ENCODE peak calls at places on chromosome 13, in eight cellular contexts. J, X, Y, L, K, F, U and B are unnamed samples.

GRCh38 chr13:36965767-36966166 is 33.4 kb downstream of the ALG5 start:
- DNase-seq in X (no peak), Y (peak), K (no peak), J (no peak), F (no peak), L (no peak), U (peak), B (no peak)

GRCh38 chr13:38900188-38900587 is 90.4 kb downstream of the STOML3 start:
- DNase-seq in J (no peak), F (no peak), U (no peak), K (no peak), Y (no peak), L (no peak), X (no peak), B (no peak)

GRCh38 chr13:49098771-49099512 is 121.2 kb upstream of the MLNR start:
- DNase-seq in K (no peak), L (no peak), U (no peak), F (no peak), Y (no peak), X (no peak), J (no peak), B (no peak)

GRCh38 chr13:26624572-26624971 is 67.1 kb downstream of the WASF3 start:
- DNase-seq in X (no peak), L (no peak), Y (no peak), J (no peak), F (no peak), K (no peak), U (no peak), B (no peak)

GRCh38 chr13:36913463-36913862 is 6.6 kb downstream of the SMAD9 start:
- DNase-seq in Y (no peak), L (no peak), X (no peak), J (no peak), F (no peak), U (no peak), K (no peak), B (no peak)

GRCh38 chr13:77820431-77821149 is 98.0 kb downstream of the EDNRB start:
- DNase-seq in K (no peak), Y (no peak), U (no peak), J (no peak), L (no peak), F (no peak), X (no peak), B (no peak)

GRCh38 chr13:102693781-102694180 is 1.1 kb downstream of the METTL21C start:
- DNase-seq in J (no peak), L (no peak), U (no peak), K (no peak), Y (peak), X (no peak), F (no peak), B (no peak)

GRCh38 chr13:113209880-113210421 is 538 bp downstream of the CUL4A start:
- DNase-seq in K (peak), U (peak), F (peak), L (peak), J (peak), Y (no peak), X (peak), B (peak)

GRCh38 chr13:38301236-38301635 is 48.4 kb upstream of the UFM1 start:
- DNase-seq in L (no peak), U (no peak), J (no peak), K (no peak), X (no peak), F (no peak), Y (no peak), B (no peak)

GRCh38 chr13:38844581-38844980 is 146.1 kb downstream of the STOML3 start:
- DNase-seq in U (no peak), X (no peak), J (no peak), Y (no peak), L (no peak), F (no peak), K (no peak), B (no peak)

GRCh38 chr13:101565327-101565726 is 112.9 kb downstream of the ITGBL1 start:
- DNase-seq in K (no peak), X (no peak), Y (no peak), L (no peak), J (no peak), F (no peak), U (no peak), B (no peak)

GRCh38 chr13:39571502-39572092 is 31.4 kb downstream of the LHFPL6 start:
- DNase-seq in J (no peak), U (no peak), K (no peak), X (peak), F (no peak), L (no peak), Y (no peak), B (peak)

GRCh38 chr13:46580362-46580839 is 27.4 kb downstream of the LRCH1 start:
- DNase-seq in X (no peak), J (no peak), Y (no peak), U (no peak), L (no peak), K (no peak), F (no peak), B (no peak)

GRCh38 chr13:79457948-79458347 is 23.0 kb upstream of the NDFIP2 start:
- DNase-seq in K (peak), J (no peak), Y (peak), X (no peak), U (peak), F (no peak), L (no peak), B (no peak)

GRCh38 chr13:80436571-80437169 is 95.7 kb upstream of the SPRY2 start:
- DNase-seq in L (no peak), K (no peak), Y (no peak), F (no peak), U (no peak), X (no peak), J (no peak), B (no peak)

GRCh38 chr13:113105032-113105993 is at the start of gene F7:
- DNase-seq in J (peak), K (peak), L (no peak), X (no peak), F (no peak), U (no peak), Y (no peak), B (no peak)

GRCh38 chr13:31794452-31794851 is 55.1 kb downstream of the RXFP2 start:
- DNase-seq in X (peak), Y (no peak), F (no peak), U (no peak), K (peak), L (no peak), J (no peak), B (no peak)

GRCh38 chr13:28582225-28582891 is 76.6 kb upstream of the POMP start:
- DNase-seq in Y (no peak), L (no peak), F (no peak), K (no peak), U (no peak), J (no peak), X (no peak), B (no peak)

GRCh38 chr13:28584873-28585317 is 74.0 kb upstream of the POMP start:
- DNase-seq in J (no peak), K (no peak), L (no peak), Y (peak), F (no peak), U (no peak), X (no peak), B (no peak)

GRCh38 chr13:28585557-28585956 is 73.4 kb upstream of the POMP start:
- DNase-seq in L (no peak), X (no peak), F (no peak), K (no peak), J (no peak), Y (no peak), U (no peak), B (no peak)

GRCh38 chr13:28583661-28584091 is 75.3 kb upstream of the POMP start:
- DNase-seq in X (no peak), L (no peak), J (no peak), K (no peak), F (no peak), Y (no peak), U (no peak), B (no peak)

GRCh38 chr13:28582892-28583240 is 76.1 kb upstream of the POMP start:
- DNase-seq in X (no peak), F (no peak), U (no peak), K (no peak), Y (no peak), L (no peak), J (no peak), B (no peak)
- H3K27ac ChIP-seq in X (no peak), F (no peak), U (no peak), K (no peak), Y (no peak), L (no peak), J (no peak), B (no peak)

GRCh38 chr13:45162194-45162593 is 38.7 kb downstream of the KCTD4 start:
- DNase-seq in J (no peak), X (no peak), K (peak), U (no peak), F (no peak), Y (no peak), L (no peak), B (no peak)
- H3K27ac ChIP-seq in J (peak), X (no peak), K (peak), U (peak), F (peak), Y (peak), L (no peak), B (peak)

GRCh38 chr13:98445340-98446233 is 131.3 kb downstream of the STK24 start:
- DNase-seq in X (peak), Y (no peak), U (peak), J (peak), F (peak), K (peak), L (peak), B (peak)

GRCh38 chr13:98444381-98444780 is 132.5 kb downstream of the STK24 start:
- DNase-seq in U (no peak), X (no peak), J (no peak), K (no peak), L (no peak), F (no peak), Y (no peak), B (no peak)

GRCh38 chr13:98447130-98447529 is 129.8 kb downstream of the STK24 start:
- DNase-seq in J (no peak), L (no peak), X (no peak), K (no peak), U (no peak), Y (no peak), F (no peak), B (no peak)

GRCh38 chr13:98447881-98448641 is 128.8 kb downstream of the STK24 start:
- DNase-seq in L (peak), K (peak), X (peak), U (peak), J (no peak), Y (no peak), F (no peak), B (peak)

GRCh38 chr13:98446234-98446621 is 130.7 kb downstream of the STK24 start:
- DNase-seq in Y (no peak), J (no peak), X (no peak), F (no peak), L (no peak), U (no peak), K (no peak), B (no peak)
- H3K27ac ChIP-seq in Y (no peak), J (peak), X (no peak), F (no peak), L (peak), U (peak), K (no peak), B (no peak)

GRCh38 chr13:111437417-111437816 is 117.0 kb downstream of the TEX29 start:
- DNase-seq in F (no peak), U (no peak), K (no peak), J (no peak), L (no peak), X (no peak), Y (no peak), B (no peak)
- H3K27ac ChIP-seq in F (no peak), U (no peak), K (no peak), J (no peak), L (no peak), X (no peak), Y (no peak), B (no peak)

DNA sequence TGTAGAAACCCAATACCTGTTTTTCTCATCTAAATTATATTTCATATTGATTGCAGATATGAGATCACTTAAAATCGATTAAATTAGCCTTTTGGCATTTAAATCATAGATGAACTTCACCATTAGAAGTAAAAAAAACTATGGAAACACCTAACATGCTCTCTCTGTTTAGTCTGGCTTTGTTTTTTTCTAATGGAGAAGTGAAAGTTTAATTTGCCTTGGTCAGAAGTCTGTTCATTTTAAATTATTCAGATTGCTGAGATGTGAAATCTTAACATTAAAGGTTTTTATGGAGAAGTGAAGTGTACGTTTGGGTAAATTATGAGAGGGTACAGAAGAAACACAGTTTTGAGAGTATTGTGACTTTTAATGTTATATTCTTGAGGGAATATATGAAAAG is 6.7 kb downstream of the SUGT1 start:
- DNase-seq in U (no peak), F (no peak), J (no peak), K (no peak), X (no peak), Y (no peak), L (no peak), B (no peak)
- H3K27ac ChIP-seq in U (no peak), F (no peak), J (no peak), K (no peak), X (no peak), Y (no peak), L (no peak), B (no peak)